ENCODE peak calls at places on chromosomes 4 and X, in eight cellular contexts. W, A, F, B, Y, Z, N and G are unnamed samples.

GRCh38 chr4:153661215-153661822 is 22.8 kb upstream of the TLR2 start:
- DNase-seq in W (no peak), A (no peak), F (no peak), B (no peak), Y (no peak), Z (peak), N (no peak), G (no peak)

GRCh38 chr4:71607780-71608673 is 175.9 kb downstream of the GC start:
- DNase-seq in W (no peak), A (no peak), F (peak), B (no peak), Y (no peak), Z (no peak), N (no peak), G (no peak)

GRCh38 chr4:59671037-59671436 is 1529.1 kb upstream of the ADGRL3 start:
- DNase-seq in W (no peak), A (no peak), F (no peak), B (no peak), Y (no peak), Z (no peak), N (no peak), G (no peak)

GRCh38 chr4:12852338-12853307 is 631.5 kb downstream of the RAB28 start:
- DNase-seq in W (peak), A (peak), F (no peak), B (no peak), Y (peak), Z (peak), N (no peak), G (no peak)

GRCh38 chr4:11130195-11130975 is 298.3 kb downstream of the HS3ST1 start:
- DNase-seq in W (no peak), A (no peak), F (no peak), B (no peak), Y (no peak), Z (peak), N (no peak), G (no peak)

GRCh38 chr4:145580906-145581305 is 38.3 kb upstream of the MMAA start:
- DNase-seq in W (no peak), A (no peak), F (no peak), B (no peak), Y (no peak), Z (no peak), N (no peak), G (no peak)

GRCh38 chrX:110563276-110563675 is 204.6 kb downstream of the RTL9 start:
- DNase-seq in W (no peak), A (no peak), F (no peak), B (no peak), Y (peak), Z (peak), N (no peak), G (no peak)

GRCh38 chr4:78061939-78062603 is 4.9 kb downstream of the FRAS1 start:
- DNase-seq in W (no peak), A (no peak), F (no peak), B (no peak), Y (no peak), Z (no peak), N (no peak), G (no peak)

GRCh38 chr4:1413687-1414479 is 7.6 kb upstream of the NKX1-1 start:
- DNase-seq in W (no peak), A (no peak), F (no peak), B (no peak), Y (no peak), Z (no peak), N (no peak), G (no peak)

GRCh38 chr4:76614589-76614988 is 179.6 kb downstream of the SHROOM3 start:
- DNase-seq in W (no peak), A (no peak), F (peak), B (no peak), Y (peak), Z (peak), N (no peak), G (no peak)

GRCh38 chr4:1206299-1207156 is 34.1 kb upstream of the SPON2 start:
- DNase-seq in W (no peak), A (no peak), F (no peak), B (no peak), Y (no peak), Z (no peak), N (no peak), G (no peak)

GRCh38 chr4:85953651-85954018 is 406.2 kb downstream of the MAPK10 start:
- DNase-seq in W (no peak), A (no peak), F (no peak), B (no peak), Y (peak), Z (no peak), N (no peak), G (no peak)

GRCh38 chr4:185395255-185395955 is at the start of gene LRP2BP:
- DNase-seq in W (no peak), A (no peak), F (no peak), B (no peak), Y (no peak), Z (peak), N (no peak), G (peak)

GRCh38 chrX:53266914-53267313 is 14.5 kb downstream of the IQSEC2 start:
- DNase-seq in W (no peak), A (no peak), F (no peak), B (no peak), Y (no peak), Z (no peak), N (no peak), G (no peak)

GRCh38 chr4:155403886-155404285 is 27.1 kb upstream of the MAP9 start:
- DNase-seq in W (peak), A (peak), F (no peak), B (no peak), Y (peak), Z (peak), N (no peak), G (no peak)

GRCh38 chr4:128288689-128289106 is 1.1 kb upstream of the PGRMC2 start:
- DNase-seq in W (no peak), A (no peak), F (no peak), B (no peak), Y (no peak), Z (no peak), N (no peak), G (no peak)

GRCh38 chr4:139167774-139168444 is 9.1 kb downstream of the ELF2 start:
- DNase-seq in W (no peak), A (no peak), F (no peak), B (no peak), Y (peak), Z (no peak), N (no peak), G (peak)

GRCh38 chr4:98685225-98686045 is 27.0 kb upstream of the TSPAN5 start:
- DNase-seq in W (no peak), A (no peak), F (no peak), B (no peak), Y (no peak), Z (no peak), N (no peak), G (no peak)

GRCh38 chr4:25775166-25775565 is 87.6 kb downstream of the SEL1L3 start:
- DNase-seq in W (no peak), A (no peak), F (no peak), B (no peak), Y (peak), Z (no peak), N (no peak), G (no peak)

GRCh38 chr4:157128395-157128794 is 52.4 kb downstream of the GLRB start:
- DNase-seq in W (no peak), A (no peak), F (no peak), B (peak), Y (peak), Z (peak), N (no peak), G (no peak)